ENCODE peak calls at places on chromosomes 12 and 14, in five cellular contexts. E, A, V, C and W are unnamed samples.
A peak's percentile ranks its signal among the peaks of the same experiment; 100 is the strongest.

GRCh38 chr14:69812725-69813124 is 15.7 kb upstream of the SLC10A1 start:
- DNase-seq in E (no peak), A (peak; percentile 19), C (no peak), V (peak; percentile 53), W (no peak)

GRCh38 chr14:94322648-94323570 is at the start of gene SERPINA6:
- DNase-seq in C (no peak), E (no peak), V (peak; percentile 70), A (no peak), W (no peak)

GRCh38 chr14:102898298-102898697 is 24.2 kb upstream of the AMN start:
- DNase-seq in C (no peak), A (no peak), E (no peak), V (no peak), W (no peak)

GRCh38 chr12:64718649-64719048 is 40.6 kb downstream of the GNS start:
- DNase-seq in E (no peak), C (no peak), V (no peak), A (no peak), W (no peak)

GRCh38 chr12:131287015-131287937 is 333.6 kb downstream of the ADGRD1 start:
- DNase-seq in A (no peak), E (no peak), V (peak; percentile 67), C (no peak), W (no peak)

GRCh38 chr14:32913725-32914124 is 25.0 kb upstream of the NPAS3 start:
- DNase-seq in E (no peak), A (no peak), C (no peak), V (no peak), W (peak; percentile 17)

GRCh38 chr14:29220077-29220476 is 453.5 kb downstream of the FOXG1 start:
- DNase-seq in A (peak; percentile 70), C (no peak), E (no peak), V (no peak), W (no peak)

GRCh38 chr12:100984821-100985220 is 190.2 kb downstream of the ANO4 start:
- DNase-seq in E (no peak), C (no peak), A (no peak), V (no peak), W (no peak)

GRCh38 chr12:46948936-46949555 is 123.2 kb upstream of the SLC38A4 start:
- DNase-seq in E (no peak), C (no peak), V (no peak), A (no peak), W (no peak)